ENCODE peak calls at places on chromosomes 1 and 21, in five cellular contexts. One of them, this sample, is unnamed.

GRCh38 chr1:1179339-1179982 is 5.8 kb downstream of the TTLL10 start:
- DNase-seq in NT2/D1: no peak
- DNase-seq in Caco-2: peak
- DNase-seq in IMR-90: no peak
- DNase-seq in dorsolateral prefrontal cortex: no peak
- DNase-seq in this sample: no peak

GRCh38 chr21:33954395-33954794 is 38.8 kb upstream of the ATP5PO start:
- DNase-seq in IMR-90: no peak
- DNase-seq in Caco-2: no peak
- DNase-seq in dorsolateral prefrontal cortex: no peak
- DNase-seq in NT2/D1: no peak
- DNase-seq in this sample: no peak

GRCh38 chr1:154961497-154962237 is at the start of gene PYGO2:
- DNase-seq in NT2/D1: no peak
- DNase-seq in IMR-90: peak
- DNase-seq in Caco-2: peak
- DNase-seq in dorsolateral prefrontal cortex: no peak
- DNase-seq in this sample: no peak

GRCh38 chr21:35840197-35840799 is 220.0 kb downstream of the SETD4 start:
- DNase-seq in NT2/D1: peak
- DNase-seq in dorsolateral prefrontal cortex: no peak
- DNase-seq in Caco-2: peak
- DNase-seq in IMR-90: peak
- DNase-seq in this sample: peak

GRCh38 chr1:56569661-56570060 is 9.7 kb downstream of the PLPP3 start:
- DNase-seq in Caco-2: peak
- DNase-seq in dorsolateral prefrontal cortex: no peak
- DNase-seq in NT2/D1: no peak
- DNase-seq in IMR-90: no peak
- DNase-seq in this sample: peak

GRCh38 chr1:183070923-183071618 is 47.9 kb downstream of the LAMC1 start:
- DNase-seq in NT2/D1: no peak
- DNase-seq in dorsolateral prefrontal cortex: no peak
- DNase-seq in IMR-90: peak
- DNase-seq in Caco-2: no peak
- DNase-seq in this sample: no peak

GRCh38 chr1:61142726-61143500 is 60.6 kb downstream of the NFIA start:
- DNase-seq in Caco-2: no peak
- DNase-seq in NT2/D1: no peak
- DNase-seq in dorsolateral prefrontal cortex: no peak
- DNase-seq in IMR-90: no peak
- DNase-seq in this sample: peak

GRCh38 chr1:94831636-94832035 is 11.5 kb downstream of the SLC44A3 start:
- DNase-seq in dorsolateral prefrontal cortex: no peak
- DNase-seq in Caco-2: no peak
- DNase-seq in IMR-90: no peak
- DNase-seq in NT2/D1: no peak
- DNase-seq in this sample: no peak

GRCh38 chr1:229430761-229431269 is 3.1 kb downstream of the ACTA1 start:
- DNase-seq in dorsolateral prefrontal cortex: no peak
- DNase-seq in Caco-2: peak
- DNase-seq in NT2/D1: peak
- DNase-seq in IMR-90: peak
- DNase-seq in this sample: no peak

GRCh38 chr1:224707849-224708725 is 92.0 kb downstream of the CNIH3 start:
- DNase-seq in IMR-90: peak
- DNase-seq in dorsolateral prefrontal cortex: no peak
- DNase-seq in NT2/D1: no peak
- DNase-seq in Caco-2: no peak
- DNase-seq in this sample: no peak

GRCh38 chr1:204889681-204890373 is 19.2 kb downstream of the NFASC start:
- DNase-seq in Caco-2: no peak
- DNase-seq in IMR-90: no peak
- DNase-seq in dorsolateral prefrontal cortex: no peak
- DNase-seq in NT2/D1: no peak
- DNase-seq in this sample: no peak

GRCh38 chr1:41474490-41475271 is 9.8 kb downstream of the EDN2 start:
- DNase-seq in Caco-2: no peak
- DNase-seq in dorsolateral prefrontal cortex: no peak
- DNase-seq in NT2/D1: no peak
- DNase-seq in IMR-90: no peak
- DNase-seq in this sample: no peak

GRCh38 chr1:74426208-74426932 is 86.0 kb downstream of the LRRC53 start:
- DNase-seq in IMR-90: peak
- DNase-seq in Caco-2: no peak
- DNase-seq in dorsolateral prefrontal cortex: no peak
- DNase-seq in NT2/D1: no peak
- DNase-seq in this sample: no peak

GRCh38 chr1:65992160-65993046 is 199.7 kb downstream of the PDE4B start:
- DNase-seq in NT2/D1: no peak
- DNase-seq in dorsolateral prefrontal cortex: peak
- DNase-seq in Caco-2: no peak
- DNase-seq in IMR-90: no peak
- DNase-seq in this sample: no peak
- H3K4me3 ChIP-seq in NT2/D1: no peak
- H3K4me3 ChIP-seq in dorsolateral prefrontal cortex: peak
- H3K4me3 ChIP-seq in Caco-2: no peak
- H3K4me3 ChIP-seq in IMR-90: no peak
- H3K4me3 ChIP-seq in this sample: no peak

GRCh38 chr1:113800487-113800886 is 11.8 kb downstream of the RSBN1 start:
- DNase-seq in NT2/D1: no peak
- DNase-seq in dorsolateral prefrontal cortex: no peak
- DNase-seq in IMR-90: no peak
- DNase-seq in Caco-2: no peak
- DNase-seq in this sample: no peak
- H3K4me3 ChIP-seq in NT2/D1: no peak
- H3K4me3 ChIP-seq in dorsolateral prefrontal cortex: no peak
- H3K4me3 ChIP-seq in IMR-90: no peak
- H3K4me3 ChIP-seq in Caco-2: no peak
- H3K4me3 ChIP-seq in this sample: no peak

GRCh38 chr1:198558402-198558801 is 17.9 kb upstream of the ATP6V1G3 start:
- DNase-seq in NT2/D1: no peak
- DNase-seq in dorsolateral prefrontal cortex: no peak
- DNase-seq in Caco-2: no peak
- DNase-seq in IMR-90: no peak
- DNase-seq in this sample: no peak

GRCh38 chr1:198560093-198560638 is 19.7 kb upstream of the ATP6V1G3 start:
- DNase-seq in dorsolateral prefrontal cortex: no peak
- DNase-seq in IMR-90: no peak
- DNase-seq in NT2/D1: no peak
- DNase-seq in Caco-2: no peak
- DNase-seq in this sample: no peak

GRCh38 chr1:198553017-198553416 is 12.5 kb upstream of the ATP6V1G3 start:
- DNase-seq in Caco-2: no peak
- DNase-seq in NT2/D1: no peak
- DNase-seq in dorsolateral prefrontal cortex: no peak
- DNase-seq in IMR-90: no peak
- DNase-seq in this sample: no peak

GRCh38 chr1:198559362-198559761 is 18.9 kb upstream of the ATP6V1G3 start:
- DNase-seq in IMR-90: no peak
- DNase-seq in NT2/D1: no peak
- DNase-seq in Caco-2: no peak
- DNase-seq in dorsolateral prefrontal cortex: no peak
- DNase-seq in this sample: no peak

GRCh38 chr1:198556969-198557368 is 16.5 kb upstream of the ATP6V1G3 start:
- DNase-seq in NT2/D1: no peak
- DNase-seq in dorsolateral prefrontal cortex: no peak
- DNase-seq in Caco-2: no peak
- DNase-seq in IMR-90: no peak
- DNase-seq in this sample: no peak
- H3K4me3 ChIP-seq in NT2/D1: no peak
- H3K4me3 ChIP-seq in dorsolateral prefrontal cortex: no peak
- H3K4me3 ChIP-seq in Caco-2: no peak
- H3K4me3 ChIP-seq in IMR-90: no peak
- H3K4me3 ChIP-seq in this sample: no peak

GRCh38 chr1:206769331-206769731 is 1.2 kb upstream of the IL19 start:
- DNase-seq in dorsolateral prefrontal cortex: no peak
- DNase-seq in NT2/D1: no peak
- DNase-seq in IMR-90: no peak
- DNase-seq in Caco-2: no peak
- DNase-seq in this sample: no peak

GRCh38 chr1:206774096-206774495 is 1.8 kb upstream of the IL10 start:
- DNase-seq in Caco-2: no peak
- DNase-seq in NT2/D1: no peak
- DNase-seq in dorsolateral prefrontal cortex: no peak
- DNase-seq in IMR-90: no peak
- DNase-seq in this sample: no peak

GRCh38 chr1:206770531-206771352 is at the start of gene IL19:
- DNase-seq in dorsolateral prefrontal cortex: no peak
- DNase-seq in NT2/D1: no peak
- DNase-seq in Caco-2: no peak
- DNase-seq in IMR-90: peak
- DNase-seq in this sample: no peak

GRCh38 chr1:206771353-206771722 is 765 bp downstream of the IL19 start:
- DNase-seq in NT2/D1: no peak
- DNase-seq in Caco-2: no peak
- DNase-seq in dorsolateral prefrontal cortex: no peak
- DNase-seq in IMR-90: no peak
- DNase-seq in this sample: no peak

DNA sequence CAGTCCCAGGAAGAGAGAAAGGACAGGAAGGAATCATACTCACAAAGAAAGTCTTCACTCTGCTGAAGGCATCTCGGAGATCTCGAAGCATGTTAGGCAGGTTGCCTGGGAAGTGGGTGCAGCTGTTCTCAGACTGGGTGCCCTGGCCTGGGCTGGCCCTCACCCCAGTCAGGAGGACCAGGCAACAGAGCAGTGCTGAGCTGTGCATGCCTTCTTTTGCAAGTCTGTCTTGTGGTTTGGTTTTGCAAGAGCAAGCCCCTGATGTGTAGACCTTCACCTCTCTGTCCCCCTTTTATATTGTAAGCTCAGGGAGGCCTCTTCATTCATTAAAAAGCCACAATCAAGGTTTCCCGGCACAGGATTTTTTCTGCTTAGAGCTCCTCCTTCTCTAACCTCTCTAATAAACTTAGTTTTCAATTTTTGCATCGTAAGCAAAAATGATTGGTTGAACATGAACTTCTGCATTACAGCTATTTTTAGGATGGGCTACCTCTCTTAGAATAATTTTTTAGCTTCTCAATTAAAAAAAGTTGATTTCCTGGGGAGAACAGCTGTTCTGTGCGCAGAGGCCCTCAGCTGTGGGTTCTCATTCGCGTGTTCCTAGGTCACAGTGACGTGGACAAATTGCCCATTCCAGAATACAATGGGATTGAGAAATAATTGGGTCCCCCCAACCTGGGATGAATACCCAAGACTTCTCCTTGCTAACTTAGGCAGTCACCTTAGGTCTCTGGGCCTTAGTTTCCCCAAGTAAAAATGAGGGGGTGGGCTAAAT is at the start of gene IL10:
- DNase-seq in IMR-90: no peak
- DNase-seq in Caco-2: no peak
- DNase-seq in dorsolateral prefrontal cortex: no peak
- DNase-seq in NT2/D1: no peak
- DNase-seq in this sample: no peak
- H3K4me3 ChIP-seq in IMR-90: no peak
- H3K4me3 ChIP-seq in Caco-2: no peak
- H3K4me3 ChIP-seq in dorsolateral prefrontal cortex: peak
- H3K4me3 ChIP-seq in NT2/D1: no peak
- H3K4me3 ChIP-seq in this sample: no peak

GRCh38 chr1:53062731-53063591 is 948 bp downstream of the PODN start:
- DNase-seq in Caco-2: no peak
- DNase-seq in NT2/D1: no peak
- DNase-seq in dorsolateral prefrontal cortex: no peak
- DNase-seq in IMR-90: no peak
- DNase-seq in this sample: no peak
- H3K4me3 ChIP-seq in Caco-2: no peak
- H3K4me3 ChIP-seq in NT2/D1: peak
- H3K4me3 ChIP-seq in dorsolateral prefrontal cortex: peak
- H3K4me3 ChIP-seq in IMR-90: peak
- H3K4me3 ChIP-seq in this sample: no peak

GRCh38 chr1:169891539-169891885 is 2.2 kb downstream of the SCYL3 start:
- DNase-seq in Caco-2: no peak
- DNase-seq in IMR-90: no peak
- DNase-seq in dorsolateral prefrontal cortex: no peak
- DNase-seq in NT2/D1: no peak
- DNase-seq in this sample: no peak

GRCh38 chr1:169890761-169891538 is 2.7 kb downstream of the SCYL3 start:
- DNase-seq in NT2/D1: no peak
- DNase-seq in dorsolateral prefrontal cortex: no peak
- DNase-seq in Caco-2: peak
- DNase-seq in IMR-90: no peak
- DNase-seq in this sample: peak

GRCh38 chr1:169893645-169894423 is at the start of gene SCYL3:
- DNase-seq in Caco-2: peak
- DNase-seq in dorsolateral prefrontal cortex: peak
- DNase-seq in NT2/D1: peak
- DNase-seq in IMR-90: peak
- DNase-seq in this sample: peak

GRCh38 chr1:169892819-169893644 is 664 bp downstream of the SCYL3 start:
- DNase-seq in Caco-2: no peak
- DNase-seq in dorsolateral prefrontal cortex: no peak
- DNase-seq in IMR-90: peak
- DNase-seq in NT2/D1: no peak
- DNase-seq in this sample: no peak

DNA sequence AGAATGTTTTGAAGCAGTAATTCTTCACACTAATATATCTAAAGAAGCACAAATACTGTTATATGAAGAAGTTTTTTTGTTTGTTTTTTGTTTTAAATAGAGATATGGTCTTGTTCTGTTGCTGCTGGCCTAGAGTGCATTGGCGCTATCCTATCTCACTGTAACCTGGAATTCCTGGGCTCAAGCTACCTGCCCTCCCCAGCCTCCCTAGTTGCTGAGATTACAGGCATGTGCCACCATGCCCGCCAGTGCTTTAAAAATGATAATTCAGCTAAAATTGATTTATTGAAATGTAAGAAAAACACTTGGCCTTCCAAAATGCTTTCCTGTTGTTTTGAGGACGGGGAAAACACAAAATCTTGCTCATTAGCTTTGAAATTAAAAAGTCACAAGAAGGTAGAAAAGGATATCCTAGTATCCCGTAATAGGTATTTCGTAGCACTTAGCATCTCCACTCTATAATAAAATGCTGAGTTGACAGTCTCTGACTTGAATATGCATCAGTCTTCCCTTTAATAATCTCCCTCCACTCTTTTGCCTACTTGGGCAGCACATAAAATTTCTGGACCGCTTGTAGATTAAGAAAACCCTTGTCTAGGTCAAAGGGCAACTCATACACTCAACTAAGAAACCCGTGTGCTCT is 1.4 kb downstream of the SCYL3 start:
- DNase-seq in IMR-90: no peak
- DNase-seq in NT2/D1: no peak
- DNase-seq in dorsolateral prefrontal cortex: no peak
- DNase-seq in Caco-2: no peak
- DNase-seq in this sample: no peak
- H3K4me3 ChIP-seq in IMR-90: peak
- H3K4me3 ChIP-seq in NT2/D1: peak
- H3K4me3 ChIP-seq in dorsolateral prefrontal cortex: peak
- H3K4me3 ChIP-seq in Caco-2: peak
- H3K4me3 ChIP-seq in this sample: peak

GRCh38 chr1:26047278-26047874 is 1.5 kb upstream of the SLC30A2 start:
- DNase-seq in IMR-90: no peak
- DNase-seq in dorsolateral prefrontal cortex: no peak
- DNase-seq in NT2/D1: no peak
- DNase-seq in Caco-2: no peak
- DNase-seq in this sample: no peak
- H3K4me3 ChIP-seq in IMR-90: no peak
- H3K4me3 ChIP-seq in dorsolateral prefrontal cortex: no peak
- H3K4me3 ChIP-seq in NT2/D1: no peak
- H3K4me3 ChIP-seq in Caco-2: no peak
- H3K4me3 ChIP-seq in this sample: no peak

This sample was measured in LNCaP clone FGC.